ENCODE peak calls at places on chromosomes 7 and 10, in four cellular contexts. O is GM23248, Z is COR-L47, Y is fibroblast of the conjunctiva. W is an unnamed sample.

GRCh38 chr10:48612241-48612943 is 7.5 kb upstream of the ARHGAP22 start:
- DNase-seq in Y (no peak), O (peak), Z (no peak), W (no peak)

GRCh38 chr7:6526997-6527378 is 24.3 kb downstream of the GRID2IP start:
- DNase-seq in O (no peak), Y (no peak), Z (no peak), W (no peak)

GRCh38 chr10:68107651-68108449 is 1.4 kb upstream of the MYPN start:
- DNase-seq in Y (no peak), O (no peak), Z (no peak), W (no peak)

GRCh38 chr10:101052285-101052684 is 9.5 kb upstream of the KAZALD1 start:
- DNase-seq in Y (peak), Z (no peak), O (peak), W (no peak)

GRCh38 chr7:1675036-1675671 is 5.1 kb downstream of the ELFN1 start:
- DNase-seq in O (no peak), Z (no peak), Y (no peak), W (no peak)

GRCh38 chr7:136868496-136869005 is at the start of gene CHRM2:
- DNase-seq in O (peak), Z (no peak), Y (no peak), W (peak)

GRCh38 chr7:148356303-148356702 is 234.3 kb upstream of the C7orf33 start:
- DNase-seq in Y (no peak), O (no peak), Z (no peak), W (no peak)

GRCh38 chr10:69409176-69409495 is 7.6 kb downstream of the TACR2 start:
- DNase-seq in O (no peak), Y (no peak), Z (no peak), W (no peak)

GRCh38 chr7:28106316-28106957 is 74.2 kb downstream of the JAZF1 start:
- DNase-seq in O (no peak), Z (peak), Y (no peak), W (no peak)

GRCh38 chr7:108002726-108003590 is at the start of gene LAMB1:
- DNase-seq in Z (peak), Y (peak), O (peak), W (peak)

GRCh38 chr10:97781541-97782331 is 9.9 kb upstream of the SFRP5 start:
- DNase-seq in Y (no peak), Z (no peak), O (no peak), W (no peak)

GRCh38 chr7:100598425-100598824 is 3.7 kb upstream of the PCOLCE start:
- DNase-seq in Z (no peak), O (peak), Y (no peak), W (no peak)

GRCh38 chr10:115049957-115050356 is 43.2 kb upstream of the ATRNL1 start:
- DNase-seq in Y (no peak), O (no peak), Z (no peak), W (peak)

GRCh38 chr10:17914169-17915045 is 37.3 kb upstream of the SLC39A12 start:
- DNase-seq in Z (no peak), Y (no peak), O (no peak), W (no peak)

GRCh38 chr10:69496352-69497234 is 45.3 kb downstream of the TSPAN15 start:
- DNase-seq in Y (no peak), Z (no peak), O (no peak), W (no peak)

GRCh38 chr7:134636008-134636449 is 10.6 kb upstream of the BPGM start:
- DNase-seq in Z (no peak), O (no peak), Y (no peak), W (no peak)

GRCh38 chr10:63720072-63720537 is 198.9 kb downstream of the REEP3 start:
- DNase-seq in Z (peak), O (peak), Y (no peak), W (peak)

GRCh38 chr7:1449951-1450350 is 9.3 kb downstream of the MICALL2 start:
- DNase-seq in O (no peak), Z (no peak), Y (no peak), W (no peak)

GRCh38 chr10:63166742-63167258 is 33.7 kb downstream of the NRBF2 start:
- DNase-seq in Z (peak), O (peak), Y (peak), W (peak)

GRCh38 chr7:2606539-2606936 is 25.2 kb upstream of the TTYH3 start:
- DNase-seq in Y (no peak), O (no peak), Z (no peak), W (no peak)

GRCh38 chr10:71525102-71525501 is 128.4 kb downstream of the CDH23 start:
- DNase-seq in O (no peak), Z (no peak), Y (no peak), W (no peak)

GRCh38 chr7:3153118-3153517 is 109.5 kb upstream of the CARD11 start:
- DNase-seq in Z (no peak), O (no peak), Y (no peak), W (no peak)

GRCh38 chr10:127776816-127777215 is 39.8 kb downstream of the FOXI2 start:
- DNase-seq in Y (no peak), O (no peak), Z (no peak), W (no peak)

GRCh38 chr7:85176197-85176596 is 10.7 kb downstream of the SEMA3D start:
- DNase-seq in Y (no peak), Z (no peak), O (peak), W (no peak)

GRCh38 chr10:102422586-102423129 is 2.0 kb downstream of the FBXL15 start:
- DNase-seq in Y (peak), O (peak), Z (no peak), W (peak)

GRCh38 chr7:27128776-27129728 is 1.5 kb downstream of the HOXA4 start:
- DNase-seq in O (no peak), Z (no peak), Y (no peak), W (no peak)

GRCh38 chr7:129401228-129401967 is 32.8 kb upstream of the STRIP2 start:
- DNase-seq in Z (no peak), O (peak), Y (no peak), W (no peak)

GRCh38 chr10:93751832-93752231 is 5.9 kb upstream of the LGI1 start:
- DNase-seq in Z (no peak), Y (no peak), O (peak), W (peak)

GRCh38 chr7:121313793-121314676 is 14.8 kb upstream of the WNT16 start:
- DNase-seq in O (peak), Y (peak), Z (peak), W (no peak)

GRCh38 chr7:92253251-92253650 is 7.5 kb downstream of the ANKIB1 start:
- DNase-seq in Z (no peak), Y (no peak), O (no peak), W (no peak)

GRCh38 chr7:157542669-157543021 is 205.8 kb downstream of the DNAJB6 start:
- DNase-seq in Z (no peak), Y (no peak), O (no peak), W (no peak)

GRCh38 chr7:105806592-105807266 is 69.7 kb downstream of the ATXN7L1 start:
- DNase-seq in O (peak), Z (no peak), Y (no peak), W (peak)

GRCh38 chr7:33745934-33746333 is 159.4 kb upstream of the BMPER start:
- DNase-seq in O (peak), Z (no peak), Y (no peak), W (no peak)

GRCh38 chr7:96855139-96855538 is 145.5 kb upstream of the SEM1 start:
- DNase-seq in Z (peak), Y (no peak), O (no peak), W (no peak)

GRCh38 chr10:34407227-34407626 is 407.9 kb downstream of the PARD3 start:
- DNase-seq in Z (no peak), O (no peak), Y (peak), W (no peak)

GRCh38 chr7:136259074-136259473 is 281.9 kb upstream of the MTPN start:
- DNase-seq in Z (no peak), O (no peak), Y (no peak), W (no peak)

GRCh38 chr7:76333388-76334101 is 25.2 kb downstream of the YWHAG start:
- DNase-seq in O (no peak), Y (no peak), Z (no peak), W (no peak)

GRCh38 chr7:20514364-20514763 is 101.1 kb upstream of the ABCB5 start:
- DNase-seq in Y (no peak), Z (peak), O (peak), W (no peak)

W was measured in GM23338.